ENCODE peak calls at places on chromosomes 2 and 18, in eight cellular contexts. H is fibroblast of pulmonary artery; Y is suprapubic skin; J is stimulated activated naive B cell treated with anti-CD40 and anti-IgM and Interleukin-4, amounts not matched to agents 10 μg/mL and 1 μg/mL and 100 μg/mL, for 72 hours; A is hypothalamus; Z is cardiac septum; P is uterus; N is GM13977. C is an unnamed sample.

GRCh38 chr2:172997031-172997430 is 78.6 kb upstream of the MAP3K20 start:
- DNase-seq in H (no peak), Y (no peak), J (no peak), A (no peak), Z (no peak), P (no peak), N (no peak), C (no peak)

GRCh38 chr2:68487773-68488355 is 20.5 kb downstream of the APLF start:
- DNase-seq in H (peak), Y (no peak), J (no peak), A (no peak), Z (no peak), P (no peak), N (peak), C (no peak)

GRCh38 chr2:70645733-70646420 is 92.3 kb upstream of the TGFA start:
- DNase-seq in H (no peak), Y (no peak), J (no peak), A (no peak), Z (no peak), P (no peak), N (no peak), C (no peak)

GRCh38 chr18:34159691-34160185 is 65.0 kb downstream of the NOL4 start:
- DNase-seq in H (no peak), Y (peak), J (no peak), A (no peak), Z (no peak), P (no peak), N (no peak), C (no peak)

GRCh38 chr2:241858206-241859016 is at the start of gene PDCD1:
- DNase-seq in H (no peak), Y (peak), J (peak), A (no peak), Z (no peak), P (peak), N (peak), C (no peak)

GRCh38 chr2:239589270-239589825 is 188.5 kb upstream of the HDAC4 start:
- DNase-seq in H (no peak), Y (no peak), J (no peak), A (no peak), Z (no peak), P (no peak), N (no peak), C (no peak)

GRCh38 chr18:77635441-77635840 is 385.8 kb downstream of the GALR1 start:
- DNase-seq in H (peak), Y (no peak), J (no peak), A (no peak), Z (no peak), P (peak), N (no peak), C (no peak)

GRCh38 chr2:213306320-213306942 is 22.2 kb downstream of the SPAG16 start:
- DNase-seq in H (peak), Y (no peak), J (no peak), A (no peak), Z (no peak), P (no peak), N (no peak), C (peak)

GRCh38 chr18:21051615-21052014 is 60.0 kb downstream of the ROCK1 start:
- DNase-seq in H (no peak), Y (no peak), J (no peak), A (no peak), Z (no peak), P (no peak), N (no peak), C (no peak)

GRCh38 chr2:186919272-186919671 is 70.3 kb upstream of the ZSWIM2 start:
- DNase-seq in H (peak), Y (no peak), J (no peak), A (no peak), Z (no peak), P (no peak), N (no peak), C (no peak)

GRCh38 chr18:59200787-59201186 is 19.2 kb upstream of the GRP start:
- DNase-seq in H (no peak), Y (no peak), J (no peak), A (no peak), Z (no peak), P (no peak), N (no peak), C (no peak)

GRCh38 chr2:29981402-29981801 is 60.0 kb upstream of the ALK start:
- DNase-seq in H (no peak), Y (no peak), J (no peak), A (no peak), Z (no peak), P (no peak), N (no peak), C (no peak)

GRCh38 chr2:38106420-38107182 is 30.6 kb upstream of the CYP1B1 start:
- DNase-seq in H (peak), Y (no peak), J (no peak), A (no peak), Z (no peak), P (no peak), N (no peak), C (no peak)

GRCh38 chr18:47754311-47755101 is 176.0 kb downstream of the SMAD2 start:
- DNase-seq in H (peak), Y (no peak), J (no peak), A (no peak), Z (peak), P (no peak), N (peak), C (no peak)

GRCh38 chr2:174495365-174496012 is 8.7 kb upstream of the GPR155 start:
- DNase-seq in H (no peak), Y (no peak), J (no peak), A (no peak), Z (no peak), P (no peak), N (no peak), C (no peak)

GRCh38 chr18:10038268-10038667 is 124.5 kb downstream of the VAPA start:
- DNase-seq in H (no peak), Y (peak), J (no peak), A (no peak), Z (no peak), P (peak), N (no peak), C (no peak)

GRCh38 chr18:34493566-34494358 is 216.3 kb upstream of the DTNA start:
- DNase-seq in H (peak), Y (no peak), J (no peak), A (peak), Z (peak), P (no peak), N (peak), C (no peak)

GRCh38 chr2:10919415-10919775 is 7.7 kb downstream of the KCNF1 start:
- DNase-seq in H (no peak), Y (no peak), J (no peak), A (no peak), Z (no peak), P (no peak), N (no peak), C (no peak)

GRCh38 chr2:12177995-12178760 is 431.7 kb downstream of the LPIN1 start:
- DNase-seq in H (no peak), Y (no peak), J (no peak), A (no peak), Z (no peak), P (no peak), N (no peak), C (no peak)

GRCh38 chr2:173631123-173631450 is 276.4 kb downstream of the CDCA7 start:
- DNase-seq in H (peak), Y (no peak), J (no peak), A (no peak), Z (no peak), P (peak), N (no peak), C (no peak)

GRCh38 chr18:12299862-12300261 is 8.2 kb upstream of the TUBB6 start:
- DNase-seq in H (no peak), Y (peak), J (no peak), A (no peak), Z (peak), P (no peak), N (no peak), C (no peak)